ENCODE peak calls at places on chromosomes 3 and 15, in seven cellular contexts. One of them, this sample, is unnamed.

GRCh38 chr3:186414735-186415419 is 52.8 kb upstream of the DGKG start:
- DNase-seq in T1000: no peak
- DNase-seq in germinal center: no peak
- DNase-seq in NCI-H748 treated with DMSO at 0.1 percent for 48 hours: no peak
- DNase-seq in HS-5: peak; percentile 82
- DNase-seq in dermis blood vessel endothelial cell: no peak
- DNase-seq in iPS-NIHi11: no peak
- DNase-seq in this sample: no peak

GRCh38 chr3:25913179-25913578 is 123.3 kb downstream of the OXSM start:
- DNase-seq in T1000: no peak
- DNase-seq in germinal center: no peak
- DNase-seq in NCI-H748 treated with DMSO at 0.1 percent for 48 hours: no peak
- DNase-seq in HS-5: no peak
- DNase-seq in dermis blood vessel endothelial cell: no peak
- DNase-seq in iPS-NIHi11: no peak
- DNase-seq in this sample: no peak

GRCh38 chr3:126356373-126357298 is 572 bp downstream of the KLF15 start:
- DNase-seq in T1000: no peak
- DNase-seq in germinal center: peak; percentile 48
- DNase-seq in NCI-H748 treated with DMSO at 0.1 percent for 48 hours: no peak
- DNase-seq in HS-5: no peak
- DNase-seq in dermis blood vessel endothelial cell: peak; percentile 32
- DNase-seq in iPS-NIHi11: peak; percentile 63
- DNase-seq in this sample: peak; percentile 90

GRCh38 chr3:182795383-182795782 is 2.1 kb downstream of the ATP11B start:
- DNase-seq in T1000: no peak
- DNase-seq in germinal center: no peak
- DNase-seq in NCI-H748 treated with DMSO at 0.1 percent for 48 hours: no peak
- DNase-seq in HS-5: no peak
- DNase-seq in dermis blood vessel endothelial cell: peak; percentile 29
- DNase-seq in iPS-NIHi11: no peak
- DNase-seq in this sample: no peak

GRCh38 chr3:96480881-96481280 is 333.5 kb upstream of the EPHA6 start:
- DNase-seq in T1000: no peak
- DNase-seq in germinal center: no peak
- DNase-seq in NCI-H748 treated with DMSO at 0.1 percent for 48 hours: no peak
- DNase-seq in HS-5: no peak
- DNase-seq in dermis blood vessel endothelial cell: no peak
- DNase-seq in iPS-NIHi11: no peak
- DNase-seq in this sample: no peak

GRCh38 chr3:78277220-78277619 is 1237.3 kb downstream of the ROBO2 start:
- DNase-seq in T1000: no peak
- DNase-seq in germinal center: no peak
- DNase-seq in NCI-H748 treated with DMSO at 0.1 percent for 48 hours: no peak
- DNase-seq in HS-5: no peak
- DNase-seq in dermis blood vessel endothelial cell: no peak
- DNase-seq in iPS-NIHi11: no peak
- DNase-seq in this sample: no peak

GRCh38 chr15:73270366-73271097 is 98.2 kb downstream of the HCN4 start:
- DNase-seq in T1000: no peak
- DNase-seq in germinal center: no peak
- DNase-seq in NCI-H748 treated with DMSO at 0.1 percent for 48 hours: no peak
- DNase-seq in HS-5: no peak
- DNase-seq in dermis blood vessel endothelial cell: no peak
- DNase-seq in iPS-NIHi11: no peak
- DNase-seq in this sample: no peak

GRCh38 chr15:66369773-66370651 is 13.5 kb upstream of the TIPIN start:
- DNase-seq in T1000: no peak
- DNase-seq in germinal center: peak; percentile 23
- DNase-seq in NCI-H748 treated with DMSO at 0.1 percent for 48 hours: peak; percentile 0
- DNase-seq in HS-5: no peak
- DNase-seq in dermis blood vessel endothelial cell: peak; percentile 81
- DNase-seq in iPS-NIHi11: peak; percentile 35
- DNase-seq in this sample: peak; percentile 65

GRCh38 chr15:92902020-92902419 is 1.9 kb downstream of the CHD2 start:
- DNase-seq in T1000: no peak
- DNase-seq in germinal center: no peak
- DNase-seq in NCI-H748 treated with DMSO at 0.1 percent for 48 hours: no peak
- DNase-seq in HS-5: no peak
- DNase-seq in dermis blood vessel endothelial cell: no peak
- DNase-seq in iPS-NIHi11: no peak
- DNase-seq in this sample: no peak